ENCODE peak calls at places on chromosome 17, in four cellular contexts. N is mesendoderm, L is neuronal stem cell, E is IMR-90. A is an unnamed sample.
A peak's percentile ranks its signal among the peaks of the same experiment; 100 is the strongest.

GRCh38 chr17:3639981-3640596 is 3.5 kb downstream of the CTNS start:
- DNase-seq in N (peak; percentile 56), L (no peak), E (peak; percentile 74), A (no peak)

GRCh38 chr17:44636562-44636961 is 19.7 kb upstream of the MEIOC start:
- DNase-seq in N (peak; percentile 23), L (no peak), E (peak; percentile 72), A (no peak)

GRCh38 chr17:44376124-44376523 is 12.5 kb upstream of the FAM171A2 start:
- DNase-seq in N (peak; percentile 68), L (no peak), E (peak; percentile 10), A (peak; percentile 89)

GRCh38 chr17:57629470-57629869 is 115.6 kb downstream of the CCDC182 start:
- DNase-seq in N (no peak), L (no peak), E (no peak), A (no peak)

GRCh38 chr17:34781071-34781470 is 180.2 kb downstream of the CCT6B start:
- DNase-seq in N (no peak), L (no peak), E (no peak), A (no peak)

GRCh38 chr17:57466042-57466471 is 209.7 kb downstream of the MSI2 start:
- DNase-seq in N (peak; percentile 75), L (no peak), E (no peak), A (peak; percentile 81)

GRCh38 chr17:11031787-11032186 is 193.9 kb upstream of the PIRT start:
- DNase-seq in N (peak; percentile 85), L (no peak), E (no peak), A (peak; percentile 83)

GRCh38 chr17:75508122-75508719 is 7.1 kb downstream of the CASKIN2 start:
- DNase-seq in N (no peak), L (no peak), E (no peak), A (no peak)

GRCh38 chr17:77475012-77475976 is 334.5 kb downstream of the SEC14L1 start:
- DNase-seq in N (no peak), L (no peak), E (peak; percentile 95), A (no peak)

GRCh38 chr17:17840751-17841591 is 4.2 kb upstream of the SREBF1 start:
- DNase-seq in N (peak; percentile 62), L (no peak), E (peak; percentile 54), A (peak; percentile 39)

GRCh38 chr17:28948342-28948741 is 3.0 kb downstream of the PHF12 start:
- DNase-seq in N (no peak), L (no peak), E (no peak), A (no peak)

GRCh38 chr17:1830288-1830687 is 483 bp downstream of the RPA1 start:
- DNase-seq in N (peak; percentile 60), L (peak; percentile 26), E (no peak), A (peak; percentile 45)

GRCh38 chr17:7688808-7689316 is 585 bp downstream of the WRAP53 start:
- DNase-seq in N (no peak), L (no peak), E (no peak), A (no peak)
- H3K18ac ChIP-seq in N (no peak overlapping the region), L (peak overlapping the region; percentile 57), E (no peak overlapping the region), A (no peak overlapping the region)

DNA sequence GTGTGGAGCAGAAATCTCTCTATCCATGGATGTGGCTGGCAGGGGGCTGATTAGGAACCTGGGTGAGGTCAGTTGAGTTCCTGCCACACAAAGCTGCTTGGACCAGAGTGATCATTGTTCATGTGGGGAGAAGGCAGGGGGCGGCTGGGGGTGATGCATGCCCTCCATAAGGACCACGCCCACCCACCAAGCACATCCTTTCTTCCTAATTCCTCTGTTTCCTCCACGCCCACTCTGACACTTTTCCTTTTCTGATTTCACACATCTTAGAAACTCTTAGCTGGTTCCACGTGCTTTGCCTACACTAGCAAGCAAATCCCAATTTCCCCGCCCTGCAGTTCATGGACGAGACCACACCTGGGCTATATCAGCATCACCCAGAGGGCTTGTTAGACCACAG is 108.5 kb downstream of the SDK2 start:
- DNase-seq in N (no peak), L (no peak), E (no peak), A (no peak)
- H2AK5ac ChIP-seq in N (no peak overlapping the region), L (no peak overlapping the region), E (no peak overlapping the region), A (no peak overlapping the region)

GRCh38 chr17:41710472-41711090 is 1.6 kb upstream of the GAST start:
- DNase-seq in N (no peak), L (no peak), E (peak; percentile 75), A (no peak)
- H3K27ac ChIP-seq in N (no peak overlapping the region), L (no peak overlapping the region), E (no peak overlapping the region), A (no peak overlapping the region)

GRCh38 chr17:81666092-81666341 is 388 bp downstream of the OXLD1 start:
- DNase-seq in N (peak; percentile 71), L (no peak), E (peak; percentile 9), A (peak; percentile 64)
- H3K18ac ChIP-seq in N (peak overlapping the region; percentile 70), L (peak overlapping the region; percentile 99), E (no peak overlapping the region), A (no peak overlapping the region)

A was measured in H9.